ENCODE peak calls at places on chromosomes 4 and X, in eight cellular contexts. One of them, this sample, is unnamed.

GRCh38 chrX:82748901-82749505 is 759.1 kb upstream of the POU3F4 start:
- DNase-seq in T-helper 1 cell: no peak
- DNase-seq in substantia nigra: no peak
- DNase-seq in NCI-H524: no peak
- DNase-seq in ELR: no peak
- DNase-seq in T-helper 17 cell: no peak
- DNase-seq in AG20443: no peak
- DNase-seq in cardiac muscle cell: no peak
- DNase-seq in this sample: peak; percentile 3

GRCh38 chr4:145938618-145939177 is at the start of gene ZNF827:
- DNase-seq in T-helper 1 cell: peak; percentile 55
- DNase-seq in substantia nigra: peak; percentile 22
- DNase-seq in NCI-H524: peak; percentile 58
- DNase-seq in ELR: peak; percentile 67
- DNase-seq in T-helper 17 cell: peak; percentile 42
- DNase-seq in AG20443: peak; percentile 47
- DNase-seq in cardiac muscle cell: peak; percentile 85
- DNase-seq in this sample: peak; percentile 74

GRCh38 chr4:145815626-145816025 is 123.0 kb downstream of the ZNF827 start:
- DNase-seq in T-helper 1 cell: no peak
- DNase-seq in substantia nigra: no peak
- DNase-seq in NCI-H524: no peak
- DNase-seq in ELR: peak; percentile 36
- DNase-seq in T-helper 17 cell: no peak
- DNase-seq in AG20443: peak; percentile 34
- DNase-seq in cardiac muscle cell: no peak
- DNase-seq in this sample: no peak

GRCh38 chrX:96971812-96972211 is 88.1 kb downstream of the RPA4 start:
- DNase-seq in T-helper 1 cell: no peak
- DNase-seq in substantia nigra: no peak
- DNase-seq in NCI-H524: peak; percentile 0
- DNase-seq in ELR: no peak
- DNase-seq in T-helper 17 cell: no peak
- DNase-seq in AG20443: no peak
- DNase-seq in cardiac muscle cell: no peak
- DNase-seq in this sample: no peak

GRCh38 chr4:101669138-101669831 is 121.2 kb upstream of the BANK1 start:
- DNase-seq in T-helper 1 cell: no peak
- DNase-seq in substantia nigra: no peak
- DNase-seq in NCI-H524: no peak
- DNase-seq in ELR: peak; percentile 3
- DNase-seq in T-helper 17 cell: no peak
- DNase-seq in AG20443: no peak
- DNase-seq in cardiac muscle cell: no peak
- DNase-seq in this sample: no peak

GRCh38 chrX:119990995-119991787 is 47.6 kb upstream of the NKAP start:
- DNase-seq in T-helper 1 cell: no peak
- DNase-seq in substantia nigra: no peak
- DNase-seq in NCI-H524: peak; percentile 14
- DNase-seq in ELR: no peak
- DNase-seq in T-helper 17 cell: no peak
- DNase-seq in AG20443: peak; percentile 13
- DNase-seq in cardiac muscle cell: no peak
- DNase-seq in this sample: no peak

GRCh38 chrX:51569561-51569960 is 49.2 kb downstream of the CENPVL3 start:
- DNase-seq in T-helper 1 cell: no peak
- DNase-seq in substantia nigra: no peak
- DNase-seq in NCI-H524: no peak
- DNase-seq in ELR: peak; percentile 26
- DNase-seq in T-helper 17 cell: no peak
- DNase-seq in AG20443: no peak
- DNase-seq in cardiac muscle cell: no peak
- DNase-seq in this sample: no peak

GRCh38 chrX:36116222-36116621 is 196.7 kb downstream of the CFAP47 start:
- DNase-seq in T-helper 1 cell: no peak
- DNase-seq in substantia nigra: no peak
- DNase-seq in NCI-H524: no peak
- DNase-seq in ELR: no peak
- DNase-seq in T-helper 17 cell: no peak
- DNase-seq in AG20443: no peak
- DNase-seq in cardiac muscle cell: no peak
- DNase-seq in this sample: no peak

GRCh38 chrX:45986971-45987370 is 558.2 kb downstream of the ZNF674 start:
- DNase-seq in T-helper 1 cell: no peak
- DNase-seq in substantia nigra: no peak
- DNase-seq in NCI-H524: no peak
- DNase-seq in ELR: peak; percentile 30
- DNase-seq in T-helper 17 cell: no peak
- DNase-seq in AG20443: peak; percentile 11
- DNase-seq in cardiac muscle cell: peak; percentile 6
- DNase-seq in this sample: no peak

GRCh38 chrX:65034641-65035450 is 58.6 kb upstream of the ZC4H2 start:
- DNase-seq in T-helper 1 cell: peak; percentile 69
- DNase-seq in substantia nigra: peak; percentile 27
- DNase-seq in NCI-H524: peak; percentile 89
- DNase-seq in ELR: peak; percentile 72
- DNase-seq in T-helper 17 cell: peak; percentile 68
- DNase-seq in AG20443: peak; percentile 95
- DNase-seq in cardiac muscle cell: peak; percentile 78
- DNase-seq in this sample: peak; percentile 15

GRCh38 chr4:73603854-73604584 is 16.2 kb downstream of the RASSF6 start:
- DNase-seq in T-helper 1 cell: no peak
- DNase-seq in substantia nigra: no peak
- DNase-seq in NCI-H524: no peak
- DNase-seq in ELR: no peak
- DNase-seq in T-helper 17 cell: no peak
- DNase-seq in AG20443: no peak
- DNase-seq in cardiac muscle cell: peak; percentile 29
- DNase-seq in this sample: no peak

GRCh38 chrX:104315555-104315954 is 60.8 kb upstream of the ESX1 start:
- DNase-seq in T-helper 1 cell: no peak
- DNase-seq in substantia nigra: no peak
- DNase-seq in NCI-H524: no peak
- DNase-seq in ELR: peak; percentile 82
- DNase-seq in T-helper 17 cell: no peak
- DNase-seq in AG20443: peak; percentile 40
- DNase-seq in cardiac muscle cell: peak; percentile 55
- DNase-seq in this sample: peak; percentile 65

GRCh38 chr4:2935762-2936743 is 27.2 kb downstream of the NOP14 start:
- DNase-seq in T-helper 1 cell: no peak
- DNase-seq in substantia nigra: no peak
- DNase-seq in NCI-H524: no peak
- DNase-seq in ELR: peak; percentile 90
- DNase-seq in T-helper 17 cell: no peak
- DNase-seq in AG20443: no peak
- DNase-seq in cardiac muscle cell: peak; percentile 33
- DNase-seq in this sample: no peak

GRCh38 chr4:47786958-47787370 is 50.9 kb downstream of the CORIN start:
- DNase-seq in T-helper 1 cell: no peak
- DNase-seq in substantia nigra: no peak
- DNase-seq in NCI-H524: no peak
- DNase-seq in ELR: no peak
- DNase-seq in T-helper 17 cell: no peak
- DNase-seq in AG20443: no peak
- DNase-seq in cardiac muscle cell: no peak
- DNase-seq in this sample: no peak

GRCh38 chr4:107740950-107741701 is 21.1 kb upstream of the PAPSS1 start:
- DNase-seq in T-helper 1 cell: no peak
- DNase-seq in substantia nigra: no peak
- DNase-seq in NCI-H524: no peak
- DNase-seq in ELR: peak; percentile 23
- DNase-seq in T-helper 17 cell: no peak
- DNase-seq in AG20443: peak; percentile 41
- DNase-seq in cardiac muscle cell: peak; percentile 93
- DNase-seq in this sample: peak; percentile 70

GRCh38 chrX:131802836-131803626 is 220.1 kb upstream of the STK26 start:
- DNase-seq in T-helper 1 cell: no peak
- DNase-seq in substantia nigra: no peak
- DNase-seq in NCI-H524: no peak
- DNase-seq in ELR: no peak
- DNase-seq in T-helper 17 cell: no peak
- DNase-seq in AG20443: no peak
- DNase-seq in cardiac muscle cell: no peak
- DNase-seq in this sample: peak; percentile 40

GRCh38 chr4:109406337-109406931 is 27.2 kb upstream of the SEC24B start:
- DNase-seq in T-helper 1 cell: peak; percentile 14
- DNase-seq in substantia nigra: no peak
- DNase-seq in NCI-H524: peak; percentile 46
- DNase-seq in ELR: peak; percentile 59
- DNase-seq in T-helper 17 cell: no peak
- DNase-seq in AG20443: peak; percentile 48
- DNase-seq in cardiac muscle cell: peak; percentile 78
- DNase-seq in this sample: peak; percentile 88

GRCh38 chr4:14877246-14878220 is 124.7 kb upstream of the CPEB2 start:
- DNase-seq in T-helper 1 cell: no peak
- DNase-seq in substantia nigra: no peak
- DNase-seq in NCI-H524: peak; percentile 44
- DNase-seq in ELR: no peak
- DNase-seq in T-helper 17 cell: no peak
- DNase-seq in AG20443: no peak
- DNase-seq in cardiac muscle cell: peak; percentile 70
- DNase-seq in this sample: no peak

GRCh38 chr4:102620697-102621497 is 119.7 kb downstream of the NFKB1 start:
- DNase-seq in T-helper 1 cell: no peak
- DNase-seq in substantia nigra: no peak
- DNase-seq in NCI-H524: peak; percentile 27
- DNase-seq in ELR: peak; percentile 76
- DNase-seq in T-helper 17 cell: no peak
- DNase-seq in AG20443: peak; percentile 82
- DNase-seq in cardiac muscle cell: peak; percentile 79
- DNase-seq in this sample: peak; percentile 77

GRCh38 chrX:38561951-38562719 is 793 bp downstream of the TSPAN7 start:
- DNase-seq in T-helper 1 cell: no peak
- DNase-seq in substantia nigra: peak; percentile 24
- DNase-seq in NCI-H524: peak; percentile 85
- DNase-seq in ELR: no peak
- DNase-seq in T-helper 17 cell: no peak
- DNase-seq in AG20443: peak; percentile 3
- DNase-seq in cardiac muscle cell: no peak
- DNase-seq in this sample: peak; percentile 13

GRCh38 chr4:93814722-93815121 is 13.8 kb upstream of the ATOH1 start:
- DNase-seq in T-helper 1 cell: no peak
- DNase-seq in substantia nigra: no peak
- DNase-seq in NCI-H524: no peak
- DNase-seq in ELR: no peak
- DNase-seq in T-helper 17 cell: no peak
- DNase-seq in AG20443: no peak
- DNase-seq in cardiac muscle cell: no peak
- DNase-seq in this sample: no peak

GRCh38 chrX:93538575-93538974 is 134.8 kb downstream of the NAP1L3 start:
- DNase-seq in T-helper 1 cell: no peak
- DNase-seq in substantia nigra: no peak
- DNase-seq in NCI-H524: peak; percentile 14
- DNase-seq in ELR: no peak
- DNase-seq in T-helper 17 cell: no peak
- DNase-seq in AG20443: no peak
- DNase-seq in cardiac muscle cell: peak; percentile 0
- DNase-seq in this sample: no peak

GRCh38 chr4:32798471-32798870 is 2078.3 kb downstream of the PCDH7 start:
- DNase-seq in T-helper 1 cell: no peak
- DNase-seq in substantia nigra: no peak
- DNase-seq in NCI-H524: no peak
- DNase-seq in ELR: no peak
- DNase-seq in T-helper 17 cell: no peak
- DNase-seq in AG20443: no peak
- DNase-seq in cardiac muscle cell: no peak
- DNase-seq in this sample: no peak

GRCh38 chrX:40459576-40460158 is 121.1 kb upstream of the ATP6AP2 start:
- DNase-seq in T-helper 1 cell: no peak
- DNase-seq in substantia nigra: peak; percentile 2
- DNase-seq in NCI-H524: no peak
- DNase-seq in ELR: no peak
- DNase-seq in T-helper 17 cell: no peak
- DNase-seq in AG20443: no peak
- DNase-seq in cardiac muscle cell: no peak
- DNase-seq in this sample: peak; percentile 49

GRCh38 chrX:77431227-77431626 is 16.0 kb upstream of the FGF16 start:
- DNase-seq in T-helper 1 cell: no peak
- DNase-seq in substantia nigra: no peak
- DNase-seq in NCI-H524: peak; percentile 90
- DNase-seq in ELR: no peak
- DNase-seq in T-helper 17 cell: no peak
- DNase-seq in AG20443: peak; percentile 71
- DNase-seq in cardiac muscle cell: peak; percentile 61
- DNase-seq in this sample: no peak

GRCh38 chr4:129109965-129110824 is 14.2 kb downstream of the C4orf33 start:
- DNase-seq in T-helper 1 cell: no peak
- DNase-seq in substantia nigra: no peak
- DNase-seq in NCI-H524: no peak
- DNase-seq in ELR: no peak
- DNase-seq in T-helper 17 cell: no peak
- DNase-seq in AG20443: no peak
- DNase-seq in cardiac muscle cell: peak; percentile 21
- DNase-seq in this sample: no peak

GRCh38 chr4:102586644-102587021 is 85.5 kb downstream of the NFKB1 start:
- DNase-seq in T-helper 1 cell: peak; percentile 20
- DNase-seq in substantia nigra: no peak
- DNase-seq in NCI-H524: no peak
- DNase-seq in ELR: no peak
- DNase-seq in T-helper 17 cell: no peak
- DNase-seq in AG20443: no peak
- DNase-seq in cardiac muscle cell: no peak
- DNase-seq in this sample: no peak

GRCh38 chr4:15234585-15235126 is 193.2 kb upstream of the C1QTNF7 start:
- DNase-seq in T-helper 1 cell: no peak
- DNase-seq in substantia nigra: no peak
- DNase-seq in NCI-H524: no peak
- DNase-seq in ELR: peak; percentile 95
- DNase-seq in T-helper 17 cell: no peak
- DNase-seq in AG20443: peak; percentile 87
- DNase-seq in cardiac muscle cell: peak; percentile 90
- DNase-seq in this sample: no peak

GRCh38 chr4:139746430-139746829 is 80.8 kb downstream of the MGST2 start:
- DNase-seq in T-helper 1 cell: no peak
- DNase-seq in substantia nigra: no peak
- DNase-seq in NCI-H524: peak; percentile 61
- DNase-seq in ELR: no peak
- DNase-seq in T-helper 17 cell: no peak
- DNase-seq in AG20443: no peak
- DNase-seq in cardiac muscle cell: no peak
- DNase-seq in this sample: no peak

GRCh38 chrX:151828434-151829080 is 84.1 kb upstream of the MAGEA4 start:
- DNase-seq in T-helper 1 cell: no peak
- DNase-seq in substantia nigra: no peak
- DNase-seq in NCI-H524: no peak
- DNase-seq in ELR: no peak
- DNase-seq in T-helper 17 cell: no peak
- DNase-seq in AG20443: no peak
- DNase-seq in cardiac muscle cell: no peak
- DNase-seq in this sample: peak; percentile 3

GRCh38 chr4:178664636-178665035 is 1222.4 kb upstream of the AGA start:
- DNase-seq in T-helper 1 cell: no peak
- DNase-seq in substantia nigra: no peak
- DNase-seq in NCI-H524: no peak
- DNase-seq in ELR: no peak
- DNase-seq in T-helper 17 cell: no peak
- DNase-seq in AG20443: no peak
- DNase-seq in cardiac muscle cell: no peak
- DNase-seq in this sample: no peak

GRCh38 chr4:24594887-24595286 is 10.5 kb upstream of the DHX15 start:
- DNase-seq in T-helper 1 cell: no peak
- DNase-seq in substantia nigra: no peak
- DNase-seq in NCI-H524: no peak
- DNase-seq in ELR: peak; percentile 26
- DNase-seq in T-helper 17 cell: no peak
- DNase-seq in AG20443: no peak
- DNase-seq in cardiac muscle cell: peak; percentile 52
- DNase-seq in this sample: no peak